ENCODE peak calls at places on chromosomes 3 and 15, in seven cellular contexts. S is stomach, Q is heart left ventricle, N is uterus, M is endothelial cell of umbilical vein, W is HCT116, I is H1. U is an unnamed sample.

GRCh38 chr3:190131329-190131728 is 10.6 kb upstream of the P3H2 start:
- DNase-seq in S (peak), M (peak), I (no peak), W (peak), N (no peak), Q (no peak), U (no peak)

GRCh38 chr3:39166932-39167532 is 13.6 kb upstream of the CSRNP1 start:
- DNase-seq in W (no peak), N (peak), I (no peak), S (peak), M (peak), Q (no peak), U (no peak)

GRCh38 chr3:173045770-173046382 is 95.2 kb downstream of the SPATA16 start:
- DNase-seq in Q (no peak), W (no peak), N (no peak), I (no peak), S (no peak), M (peak), U (no peak)

GRCh38 chr15:100713163-100713867 is 110.9 kb downstream of the ASB7 start:
- DNase-seq in I (no peak), Q (no peak), W (peak), M (peak), N (peak), S (no peak), U (peak)

GRCh38 chr3:37287776-37288175 is 113.4 kb upstream of the LRRFIP2 start:
- DNase-seq in I (no peak), W (no peak), M (peak), Q (no peak), S (no peak), N (no peak), U (peak)

GRCh38 chr15:67134577-67135492 is 69.4 kb downstream of the SMAD3 start:
- DNase-seq in M (no peak), N (no peak), W (no peak), I (no peak), Q (no peak), S (no peak), U (no peak)

GRCh38 chr15:96347181-96348111 is 16.9 kb downstream of the NR2F2 start:
- DNase-seq in N (peak), W (no peak), I (no peak), S (no peak), M (peak), Q (peak), U (no peak)

GRCh38 chr3:158791259-158791920 is 10.5 kb upstream of the MFSD1 start:
- DNase-seq in N (peak), W (peak), I (no peak), M (peak), Q (no peak), S (no peak), U (no peak)

GRCh38 chr15:67039349-67040075 is 25.9 kb upstream of the SMAD3 start:
- DNase-seq in S (no peak), Q (no peak), N (no peak), M (no peak), I (no peak), W (peak), U (no peak)

GRCh38 chr15:68411735-68412134 is 20.2 kb downstream of the ITGA11 start:
- DNase-seq in S (no peak), N (peak), M (no peak), W (no peak), I (no peak), Q (peak), U (no peak)

GRCh38 chr15:74695597-74696397 is at the start of gene EDC3:
- DNase-seq in Q (peak), M (peak), S (peak), N (peak), I (peak), W (peak), U (peak)

GRCh38 chr3:70779296-70779695 is 466.9 kb upstream of the MDFIC2 start:
- DNase-seq in N (no peak), W (no peak), Q (no peak), I (no peak), S (no peak), M (no peak), U (no peak)

GRCh38 chr3:150725548-150725947 is 21.8 kb upstream of the ERICH6 start:
- DNase-seq in I (no peak), S (peak), Q (no peak), W (no peak), M (no peak), N (no peak), U (no peak)

GRCh38 chr3:107143206-107143605 is 234.0 kb upstream of the CCDC54 start:
- DNase-seq in N (no peak), Q (peak), I (no peak), W (no peak), M (no peak), S (no peak), U (no peak)

GRCh38 chr3:114380233-114380645 is 86.4 kb downstream of the TIGIT start:
- DNase-seq in N (peak), Q (peak), W (peak), I (no peak), M (no peak), S (peak), U (no peak)

GRCh38 chr15:84795186-84795585 is 22.0 kb upstream of the ALPK3 start:
- DNase-seq in N (no peak), I (no peak), Q (no peak), M (no peak), S (no peak), W (no peak), U (no peak)

GRCh38 chr3:62874398-62875102 is 666 bp downstream of the CADPS start:
- DNase-seq in Q (no peak), N (no peak), M (no peak), W (no peak), S (no peak), I (no peak), U (no peak)

GRCh38 chr3:176416870-176417269 is 780.4 kb downstream of the TBL1XR1 start:
- DNase-seq in M (no peak), S (no peak), N (no peak), Q (no peak), W (no peak), I (no peak), U (no peak)

GRCh38 chr3:63908081-63908736 is 4.0 kb downstream of the SCAANT1 start:
- DNase-seq in Q (no peak), S (no peak), M (peak), W (no peak), I (no peak), N (no peak), U (no peak)

GRCh38 chr3:150414273-150414672 is 6.2 kb downstream of the TSC22D2 start:
- DNase-seq in Q (peak), S (no peak), W (no peak), N (no peak), M (peak), I (no peak), U (no peak)

GRCh38 chr3:142498397-142499180 is 50.8 kb upstream of the XRN1 start:
- DNase-seq in I (no peak), N (no peak), M (no peak), W (no peak), Q (no peak), S (no peak), U (no peak)

GRCh38 chr3:136366289-136366688 is 116.1 kb downstream of the PCCB start:
- DNase-seq in W (no peak), N (no peak), S (no peak), Q (no peak), M (no peak), I (no peak), U (no peak)

GRCh38 chr3:187017511-187018230 is 87.3 kb downstream of the ST6GAL1 start:
- DNase-seq in W (no peak), I (no peak), M (peak), N (no peak), S (no peak), Q (no peak), U (no peak)

GRCh38 chr3:141228385-141228784 is 3.2 kb upstream of the PXYLP1 start:
- DNase-seq in S (no peak), N (no peak), M (no peak), Q (no peak), W (no peak), I (no peak), U (no peak)

GRCh38 chr15:93485922-93486327 is 396.9 kb upstream of the RGMA start:
- DNase-seq in Q (peak), W (no peak), I (no peak), N (peak), M (no peak), S (peak), U (no peak)

GRCh38 chr3:196648856-196649255 is 9.4 kb downstream of the NRROS start:
- DNase-seq in M (no peak), I (no peak), W (no peak), N (no peak), Q (no peak), S (no peak), U (peak)

GRCh38 chr3:177820683-177821316 is 623.5 kb upstream of the TBL1XR1 start:
- DNase-seq in Q (no peak), I (no peak), W (no peak), N (no peak), M (no peak), S (no peak), U (no peak)

GRCh38 chr3:632571-633170 is 436.1 kb downstream of the CHL1 start:
- DNase-seq in W (peak), N (peak), M (peak), I (peak), Q (peak), S (peak), U (peak)

GRCh38 chr15:76208084-76208785 is 103.0 kb downstream of the ETFA start:
- DNase-seq in N (no peak), W (no peak), I (no peak), M (no peak), S (peak), Q (no peak), U (no peak)

GRCh38 chr3:10722921-10723320 is 93.1 kb upstream of the SLC6A11 start:
- DNase-seq in Q (no peak), I (no peak), M (no peak), W (no peak), S (no peak), N (no peak), U (no peak)

DNA sequence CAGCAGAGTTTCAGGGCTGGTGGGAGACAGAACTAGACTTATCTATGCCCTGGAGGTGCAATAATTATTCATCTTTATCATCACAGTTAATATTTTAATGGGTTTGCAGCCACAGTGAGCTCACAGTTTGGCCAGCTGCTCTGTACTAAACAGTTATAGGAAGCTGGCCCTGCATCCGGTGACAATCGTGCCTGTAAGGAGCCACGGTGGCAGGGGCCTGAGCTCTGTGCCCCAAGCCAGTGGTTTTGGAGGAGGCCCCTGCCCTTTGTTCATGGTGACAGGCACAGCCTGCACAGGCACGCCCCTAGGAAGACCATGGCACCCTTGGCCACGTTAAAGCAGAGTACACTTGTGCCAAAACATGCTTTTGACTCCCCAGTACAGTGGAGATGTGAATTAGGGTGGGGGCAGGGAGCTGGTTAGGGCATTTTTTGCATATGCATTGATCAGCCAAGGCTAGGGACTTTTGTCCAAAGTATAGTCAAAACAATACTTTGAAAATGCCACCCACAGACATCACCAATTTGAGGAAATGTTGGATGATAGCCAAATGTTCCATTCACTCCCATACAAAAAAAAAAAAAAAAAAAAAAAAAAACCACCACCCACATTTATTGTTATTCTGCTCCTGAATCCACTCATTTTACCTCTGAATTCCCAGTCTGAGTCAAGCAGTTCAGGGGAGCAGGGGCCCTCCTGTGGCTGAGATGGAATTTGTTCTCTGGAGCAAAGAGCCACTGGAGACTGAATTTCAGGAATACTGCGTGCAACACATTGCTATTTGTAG is 3.4 kb upstream of the RFTN1 start:
- DNase-seq in I (no peak), M (peak), S (no peak), N (peak), Q (peak), W (no peak), U (peak)
- TF ChIP-seq POLR2A in I (no peak), M (no peak), S (no peak), N (no peak), Q (no peak), W (no peak), U (no peak)

GRCh38 chr3:13016083-13016725 is 57.0 kb downstream of the IQSEC1 start:
- DNase-seq in I (no peak), S (peak), Q (peak), N (no peak), M (no peak), W (no peak), U (no peak)
- TF ChIP-seq POLR2A in I (no peak), S (no peak), Q (no peak), N (no peak), M (no peak), W (no peak), U (no peak)

DNA sequence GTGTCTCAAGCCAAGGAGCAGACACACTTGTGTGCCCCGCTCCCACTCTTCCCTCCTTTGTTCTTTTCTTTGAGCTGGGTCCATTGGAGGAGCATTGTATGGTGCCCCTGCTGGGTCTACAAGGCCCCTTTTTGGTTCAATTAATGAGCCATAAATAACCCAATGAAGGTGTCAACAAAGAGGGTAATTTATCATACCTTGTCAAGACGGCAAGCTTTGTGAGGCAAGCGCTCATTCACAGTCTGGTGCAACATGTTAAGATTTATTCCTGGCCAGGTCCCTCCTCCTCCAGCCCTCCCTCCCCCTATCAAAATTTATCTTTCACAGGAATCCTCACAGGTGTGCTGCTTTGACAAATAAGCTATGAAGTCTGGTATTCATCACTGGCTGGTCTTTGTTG is 300.1 kb downstream of the RORA start:
- DNase-seq in Q (no peak), N (no peak), I (no peak), M (no peak), S (no peak), W (no peak), U (no peak)
- TF ChIP-seq POLR2A in Q (no peak), N (no peak), I (no peak), M (no peak), S (no peak), W (no peak), U (no peak)

GRCh38 chr15:80695099-80695910 is at the start of gene ABHD17C:
- DNase-seq in W (no peak), S (peak), I (no peak), Q (peak), N (peak), M (peak), U (no peak)
- TF ChIP-seq POLR2A in W (no peak), S (no peak), I (peak), Q (no peak), N (no peak), M (peak), U (peak)

GRCh38 chr15:48861813-48862431 is 16.0 kb upstream of the EID1 start:
- DNase-seq in W (peak), S (no peak), I (no peak), M (peak), N (no peak), Q (peak), U (no peak)

GRCh38 chr15:48859426-48859825 is 18.5 kb upstream of the EID1 start:
- DNase-seq in M (no peak), I (no peak), W (no peak), N (no peak), Q (no peak), S (no peak), U (no peak)

GRCh38 chr15:48856947-48857346 is 21.0 kb upstream of the EID1 start:
- DNase-seq in M (no peak), I (no peak), N (no peak), W (no peak), S (no peak), Q (no peak), U (no peak)

GRCh38 chr15:48855501-48856440 is 22.2 kb upstream of the EID1 start:
- DNase-seq in W (peak), Q (no peak), I (no peak), M (peak), N (peak), S (no peak), U (no peak)

GRCh38 chr15:48858401-48858800 is 19.5 kb upstream of the EID1 start:
- DNase-seq in S (no peak), W (no peak), I (no peak), Q (no peak), M (no peak), N (no peak), U (no peak)
- TF ChIP-seq POLR2A in S (no peak), W (no peak), I (no peak), Q (no peak), M (no peak), N (no peak), U (no peak)

GRCh38 chr15:90101130-90101968 is 919 bp downstream of the IDH2 start:
- DNase-seq in S (peak), I (no peak), W (no peak), N (peak), M (peak), Q (peak), U (no peak)
- TF ChIP-seq POLR2A in S (no peak), I (no peak), W (no peak), N (no peak), M (no peak), Q (no peak), U (no peak)

GRCh38 chr3:156305672-156306071 is 185.3 kb downstream of the KCNAB1 start:
- DNase-seq in M (no peak), I (no peak), S (no peak), N (no peak), W (no peak), Q (no peak), U (no peak)

GRCh38 chr3:156311431-156311830 is 191.1 kb downstream of the KCNAB1 start:
- DNase-seq in W (no peak), N (no peak), I (no peak), M (no peak), Q (no peak), S (no peak), U (no peak)

GRCh38 chr3:156311930-156312329 is 191.6 kb downstream of the KCNAB1 start:
- DNase-seq in I (no peak), M (no peak), Q (no peak), W (no peak), N (no peak), S (no peak), U (no peak)

GRCh38 chr3:156304406-156304805 is 184.0 kb downstream of the KCNAB1 start:
- DNase-seq in N (no peak), Q (no peak), S (no peak), M (peak), W (no peak), I (no peak), U (no peak)

DNA sequence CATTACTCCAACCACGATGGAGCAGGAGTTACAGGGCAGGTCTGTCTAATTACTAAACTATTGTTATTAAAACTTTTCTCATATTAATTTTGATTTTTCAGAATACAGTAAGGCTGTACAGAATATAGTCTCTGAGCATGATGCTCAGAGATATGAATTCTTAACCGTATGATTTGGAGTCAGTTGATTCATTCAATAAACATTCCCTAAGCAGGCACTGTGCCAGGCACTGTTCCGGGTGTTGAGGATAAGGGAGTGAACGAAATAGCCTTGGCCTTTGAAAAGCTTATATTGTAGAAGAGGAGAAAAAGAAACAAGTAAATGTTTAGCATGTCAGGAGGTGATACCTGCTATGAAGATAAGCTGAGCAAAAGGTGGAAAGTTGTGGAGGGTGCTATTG is 187.3 kb downstream of the KCNAB1 start:
- DNase-seq in S (peak), M (peak), W (no peak), I (no peak), Q (peak), N (peak), U (peak)
- TF ChIP-seq POLR2A in S (no peak), M (no peak), W (no peak), I (no peak), Q (no peak), N (no peak), U (no peak)

GRCh38 chr3:42473083-42473932 is 29.1 kb upstream of the VIPR1 start:
- DNase-seq in N (no peak), M (peak), S (peak), W (no peak), Q (no peak), I (no peak), U (no peak)
- TF ChIP-seq POLR2A in N (no peak), M (no peak), S (no peak), W (no peak), Q (no peak), I (no peak), U (no peak)

GRCh38 chr3:50588759-50589433 is 19.6 kb downstream of the HEMK1 start:
- DNase-seq in W (no peak), M (no peak), Q (no peak), N (no peak), S (no peak), I (no peak), U (no peak)
- TF ChIP-seq POLR2A in W (no peak), M (no peak), Q (no peak), N (no peak), S (no peak), I (no peak), U (no peak)

U was measured in H54.